ENCODE peak calls at places on chromosomes 12 and 14, in four cellular contexts. H is endothelial cell of umbilical vein, I is K562, T is IMR-90. L is an unnamed sample. For H3K9me1, the result is how much of the 10 kb centered on the place peaks cover.

GRCh38 chr12:57255916-57256315 is 4.9 kb upstream of the STAC3 start:
- DNase-seq in T (no peak), I (no peak), H (no peak), L (no peak)

GRCh38 chr12:47843226-47843980 is 23.7 kb upstream of the HDAC7 start:
- DNase-seq in H (no peak), T (no peak), I (no peak), L (no peak)

GRCh38 chr12:129467289-129467688 is 436.5 kb downstream of the TMEM132D start:
- DNase-seq in H (no peak), I (peak), T (no peak), L (no peak)

GRCh38 chr12:55712154-55712553 is 3.7 kb upstream of the BLOC1S1 start:
- DNase-seq in H (no peak), I (no peak), T (no peak), L (no peak)

GRCh38 chr14:99393059-99393655 is 87.5 kb downstream of the SETD3 start:
- DNase-seq in H (peak), I (peak), T (peak), L (peak)

GRCh38 chr12:47105914-47106674 is 26.3 kb upstream of the AMIGO2 start:
- DNase-seq in I (no peak), H (no peak), T (no peak), L (no peak)

GRCh38 chr12:45907955-45908354 is 82.4 kb downstream of the SCAF11 start:
- DNase-seq in T (no peak), H (no peak), I (no peak), L (no peak)

GRCh38 chr12:1795785-1796514 is 24.4 kb upstream of the LRTM2 start:
- DNase-seq in I (peak), T (peak), H (peak), L (peak)

GRCh38 chr12:132444957-132445883 is 44.7 kb upstream of the FBRSL1 start:
- DNase-seq in I (peak), H (no peak), T (no peak), L (no peak)

GRCh38 chr12:62751844-62752155 is 183.2 kb downstream of the PPM1H start:
- DNase-seq in H (no peak), T (no peak), I (no peak), L (no peak)

GRCh38 chr12:106214576-106214975 is 33.2 kb downstream of the CKAP4 start:
- DNase-seq in H (no peak), T (no peak), I (no peak), L (no peak)
- H3K9me1 ChIP-seq in H (under half), T (under half), I (under half), L (under half)

DNA sequence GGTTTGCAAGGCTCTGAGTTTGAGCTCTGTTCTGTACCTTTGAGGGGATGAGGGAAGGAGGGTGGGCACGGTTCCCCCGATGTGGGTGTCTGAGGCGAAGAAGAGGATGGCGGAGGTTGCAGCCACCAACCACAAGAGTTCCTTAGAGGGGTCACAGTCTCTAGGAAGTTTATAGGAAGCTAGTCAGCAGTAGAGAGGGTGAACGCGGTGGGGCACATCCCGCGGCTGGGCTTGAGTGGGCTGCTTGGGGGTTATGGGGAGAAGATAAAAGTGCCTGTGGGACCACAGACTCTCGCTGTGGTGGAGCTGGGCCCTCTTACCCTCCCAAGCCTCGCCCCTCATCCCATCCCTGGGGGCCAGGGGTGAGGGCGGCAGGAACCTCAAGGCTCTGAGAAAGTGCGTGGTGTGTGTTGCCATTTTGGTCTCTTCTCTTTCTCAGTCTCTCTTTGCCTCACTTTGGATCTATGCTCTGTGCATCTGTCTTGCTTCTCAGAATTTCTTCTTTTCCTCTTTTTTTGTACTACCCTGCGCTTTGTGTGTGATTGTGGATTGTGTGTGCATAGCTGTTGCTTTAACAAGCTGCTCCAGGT is 2.7 kb downstream of the CD4 start:
- DNase-seq in H (no peak), I (no peak), T (no peak), L (no peak)
- H3K4me3 ChIP-seq in H (no peak), I (no peak), T (no peak), L (no peak)

DNA sequence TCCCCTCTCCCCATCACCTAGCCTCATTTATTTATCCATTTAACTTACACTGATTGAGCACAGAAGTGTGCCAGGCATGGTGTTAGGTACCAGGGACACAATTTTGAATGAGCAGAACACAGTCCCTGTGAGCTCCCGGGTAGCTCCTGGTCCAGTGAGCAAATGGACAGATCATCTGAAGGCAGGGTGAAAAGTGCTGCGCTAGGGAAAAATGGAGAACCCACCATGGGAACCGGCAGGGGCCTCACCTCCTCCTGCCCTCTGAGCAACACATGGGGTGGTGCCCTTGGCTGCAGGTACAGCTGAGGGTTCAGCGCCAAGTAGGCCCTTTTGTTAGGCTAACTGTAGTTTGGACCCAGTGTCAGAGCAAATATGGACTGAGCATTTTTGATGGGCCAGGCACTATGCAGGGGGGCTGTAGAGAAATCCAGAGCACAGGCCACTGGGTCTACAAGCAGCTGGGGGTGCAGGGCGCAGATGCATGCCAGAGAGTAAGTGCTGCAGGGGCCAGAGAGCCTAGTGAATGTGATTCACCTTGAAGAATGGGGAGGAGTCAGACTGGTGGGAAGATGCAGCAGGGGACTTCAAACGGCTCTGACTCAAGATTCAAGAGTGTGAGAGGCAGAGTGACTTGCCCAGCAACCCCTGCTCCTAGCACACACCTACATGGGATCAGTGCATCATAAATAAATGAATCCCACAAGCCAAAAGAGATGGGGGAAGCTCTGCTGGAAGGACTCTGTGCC is 28.2 kb downstream of the LTBP2 start:
- DNase-seq in T (peak), I (no peak), H (no peak), L (peak)
- H3K9me1 ChIP-seq in T (half or more), I (under half), H (under half), L (under half)

GRCh38 chr14:23173796-23174195 is 9.7 kb downstream of the SLC7A8 start:
- DNase-seq in I (no peak), T (no peak), H (no peak), L (no peak)
- H3K4me3 ChIP-seq in I (no peak), T (no peak), H (no peak), L (no peak)

GRCh38 chr12:12016284-12017100 is 54.2 kb upstream of the BCL2L14 start:
- DNase-seq in H (no peak), I (no peak), T (no peak), L (no peak)

GRCh38 chr12:12019881-12020280 is 50.9 kb upstream of the BCL2L14 start:
- DNase-seq in H (no peak), I (no peak), T (no peak), L (no peak)

GRCh38 chr12:12017798-12018197 is 52.9 kb upstream of the BCL2L14 start:
- DNase-seq in H (no peak), T (no peak), I (no peak), L (no peak)

GRCh38 chr12:12017135-12017581 is 53.6 kb upstream of the BCL2L14 start:
- DNase-seq in H (no peak), I (no peak), T (no peak), L (no peak)

GRCh38 chr12:12018454-12018853 is 52.3 kb upstream of the BCL2L14 start:
- DNase-seq in H (no peak), T (peak), I (no peak), L (no peak)
- H3K9me1 ChIP-seq in H (under half), T (under half), I (under half), L (under half)

GRCh38 chr12:111777345-111778045 is 10.8 kb downstream of the ALDH2 start:
- DNase-seq in I (no peak), H (no peak), T (no peak), L (no peak)

GRCh38 chr12:111775205-111776193 is 8.8 kb downstream of the ALDH2 start:
- DNase-seq in T (peak), I (peak), H (peak), L (no peak)

GRCh38 chr12:111769599-111769998 is 2.9 kb downstream of the ALDH2 start:
- DNase-seq in I (no peak), H (no peak), T (no peak), L (no peak)

GRCh38 chr12:111776836-111777344 is 10.2 kb downstream of the ALDH2 start:
- DNase-seq in H (no peak), T (peak), I (no peak), L (no peak)

DNA sequence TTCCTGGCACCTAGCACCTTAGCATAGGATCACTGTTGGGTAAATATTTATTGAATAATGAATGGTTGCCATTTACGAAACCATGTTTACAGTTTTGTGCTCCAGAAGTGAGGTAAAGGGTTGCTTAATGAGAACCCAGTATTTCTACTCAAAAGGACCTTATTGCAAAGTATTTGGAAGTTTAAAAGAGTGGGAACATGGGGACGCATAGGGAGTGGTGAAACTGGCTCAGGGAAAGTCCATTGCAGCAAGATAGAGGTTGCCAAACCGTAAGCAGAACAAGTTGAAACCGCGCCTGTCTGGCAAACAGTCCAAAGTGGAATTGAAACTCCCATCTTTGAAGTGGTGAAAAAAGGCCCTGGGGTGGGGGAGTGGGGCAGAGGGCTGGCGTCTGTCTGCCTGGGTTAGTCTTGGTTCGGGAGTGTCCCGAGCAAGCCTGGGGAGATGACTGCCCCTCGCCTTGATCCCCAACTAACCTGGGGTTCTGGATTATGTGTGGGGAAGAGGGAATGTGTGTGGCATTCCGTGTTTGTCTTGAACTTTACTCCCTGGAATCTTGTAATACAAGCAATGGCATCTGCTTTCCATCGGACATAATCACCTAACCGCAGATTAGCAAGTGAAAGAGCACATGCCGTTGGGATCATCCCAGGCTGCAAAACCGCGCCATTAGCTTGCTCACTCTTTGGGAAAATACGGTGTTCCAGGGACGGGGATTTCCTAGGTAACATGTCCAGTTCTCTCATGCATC is 7.2 kb downstream of the ALDH2 start:
- DNase-seq in I (no peak), T (peak), H (no peak), L (no peak)
- H3K4me3 ChIP-seq in I (no peak), T (peak), H (no peak), L (no peak)